ENCODE peak calls at places on chromosomes 13 and 19, in six cellular contexts. One of them, this sample, is unnamed.

GRCh38 chr13:79767126-79767525 is 286.2 kb downstream of the NDFIP2 start:
- DNase-seq in NAMALWA: no peak
- DNase-seq in NCI-H524 treated with DMSO at 0.1 percent for 48 hours: no peak
- DNase-seq in endodermal cell: no peak
- DNase-seq in activated T-cell treated with anti-CD3 and anti-CD28 coated beads for 24 hours: no peak
- DNase-seq in right lobe of liver: no peak
- DNase-seq in this sample: no peak

GRCh38 chr19:16032509-16033135 is 43.7 kb upstream of the TPM4 start:
- DNase-seq in NAMALWA: no peak
- DNase-seq in activated T-cell treated with anti-CD3 and anti-CD28 coated beads for 24 hours: no peak
- DNase-seq in endodermal cell: peak; percentile 26
- DNase-seq in NCI-H524 treated with DMSO at 0.1 percent for 48 hours: no peak
- DNase-seq in right lobe of liver: no peak
- DNase-seq in this sample: no peak

GRCh38 chr13:91722267-91722884 is 324.0 kb downstream of the GPC5 start:
- DNase-seq in activated T-cell treated with anti-CD3 and anti-CD28 coated beads for 24 hours: no peak
- DNase-seq in right lobe of liver: no peak
- DNase-seq in NCI-H524 treated with DMSO at 0.1 percent for 48 hours: peak; percentile 3
- DNase-seq in endodermal cell: no peak
- DNase-seq in NAMALWA: peak; percentile 76
- DNase-seq in this sample: no peak

GRCh38 chr19:38291855-38292254 is 12.2 kb upstream of the C19orf33 start:
- DNase-seq in NCI-H524 treated with DMSO at 0.1 percent for 48 hours: no peak
- DNase-seq in endodermal cell: no peak
- DNase-seq in right lobe of liver: no peak
- DNase-seq in NAMALWA: no peak
- DNase-seq in activated T-cell treated with anti-CD3 and anti-CD28 coated beads for 24 hours: no peak
- DNase-seq in this sample: no peak

GRCh38 chr19:40466219-40467006 is at the start of gene SPTBN4:
- DNase-seq in NCI-H524 treated with DMSO at 0.1 percent for 48 hours: no peak
- DNase-seq in right lobe of liver: peak; percentile 48
- DNase-seq in endodermal cell: peak; percentile 58
- DNase-seq in activated T-cell treated with anti-CD3 and anti-CD28 coated beads for 24 hours: peak; percentile 63
- DNase-seq in NAMALWA: no peak
- DNase-seq in this sample: peak; percentile 64

GRCh38 chr13:102847272-102848234 is 1.7 kb downstream of the ERCC5 start:
- DNase-seq in NAMALWA: peak; percentile 87
- DNase-seq in NCI-H524 treated with DMSO at 0.1 percent for 48 hours: no peak
- DNase-seq in endodermal cell: no peak
- DNase-seq in right lobe of liver: no peak
- DNase-seq in activated T-cell treated with anti-CD3 and anti-CD28 coated beads for 24 hours: no peak
- DNase-seq in this sample: peak; percentile 5

GRCh38 chr13:33497146-33497845 is 211.7 kb upstream of the STARD13 start:
- DNase-seq in activated T-cell treated with anti-CD3 and anti-CD28 coated beads for 24 hours: no peak
- DNase-seq in NAMALWA: no peak
- DNase-seq in endodermal cell: no peak
- DNase-seq in right lobe of liver: no peak
- DNase-seq in NCI-H524 treated with DMSO at 0.1 percent for 48 hours: no peak
- DNase-seq in this sample: no peak

GRCh38 chr13:97125051-97125809 is 96.9 kb upstream of the MBNL2 start:
- DNase-seq in endodermal cell: no peak
- DNase-seq in NAMALWA: no peak
- DNase-seq in NCI-H524 treated with DMSO at 0.1 percent for 48 hours: peak; percentile 93
- DNase-seq in activated T-cell treated with anti-CD3 and anti-CD28 coated beads for 24 hours: no peak
- DNase-seq in right lobe of liver: no peak
- DNase-seq in this sample: peak; percentile 18

GRCh38 chr13:94901070-94901469 is 188.7 kb upstream of the SOX21 start:
- DNase-seq in endodermal cell: no peak
- DNase-seq in activated T-cell treated with anti-CD3 and anti-CD28 coated beads for 24 hours: no peak
- DNase-seq in NAMALWA: no peak
- DNase-seq in NCI-H524 treated with DMSO at 0.1 percent for 48 hours: no peak
- DNase-seq in right lobe of liver: no peak
- DNase-seq in this sample: no peak

GRCh38 chr13:41720839-41721561 is 239.9 kb downstream of the VWA8 start:
- DNase-seq in endodermal cell: no peak
- DNase-seq in NAMALWA: no peak
- DNase-seq in NCI-H524 treated with DMSO at 0.1 percent for 48 hours: no peak
- DNase-seq in right lobe of liver: no peak
- DNase-seq in activated T-cell treated with anti-CD3 and anti-CD28 coated beads for 24 hours: no peak
- DNase-seq in this sample: no peak

GRCh38 chr13:59304596-59304995 is 859.1 kb downstream of the DIAPH3 start:
- DNase-seq in NAMALWA: no peak
- DNase-seq in endodermal cell: no peak
- DNase-seq in right lobe of liver: no peak
- DNase-seq in NCI-H524 treated with DMSO at 0.1 percent for 48 hours: no peak
- DNase-seq in activated T-cell treated with anti-CD3 and anti-CD28 coated beads for 24 hours: no peak
- DNase-seq in this sample: no peak

GRCh38 chr13:51921790-51922740 is 60.3 kb downstream of the CCDC70 start:
- DNase-seq in activated T-cell treated with anti-CD3 and anti-CD28 coated beads for 24 hours: no peak
- DNase-seq in NAMALWA: no peak
- DNase-seq in right lobe of liver: no peak
- DNase-seq in endodermal cell: peak; percentile 74
- DNase-seq in NCI-H524 treated with DMSO at 0.1 percent for 48 hours: no peak
- DNase-seq in this sample: no peak

GRCh38 chr19:45924891-45925447 is 10.4 kb upstream of the NANOS2 start:
- DNase-seq in activated T-cell treated with anti-CD3 and anti-CD28 coated beads for 24 hours: no peak
- DNase-seq in right lobe of liver: no peak
- DNase-seq in endodermal cell: no peak
- DNase-seq in NAMALWA: no peak
- DNase-seq in NCI-H524 treated with DMSO at 0.1 percent for 48 hours: no peak
- DNase-seq in this sample: no peak

GRCh38 chr19:49880162-49880869 is 2.8 kb downstream of the TBC1D17 start:
- DNase-seq in NCI-H524 treated with DMSO at 0.1 percent for 48 hours: no peak
- DNase-seq in right lobe of liver: no peak
- DNase-seq in activated T-cell treated with anti-CD3 and anti-CD28 coated beads for 24 hours: no peak
- DNase-seq in endodermal cell: no peak
- DNase-seq in NAMALWA: no peak
- DNase-seq in this sample: no peak

GRCh38 chr13:98492335-98493034 is 84.4 kb downstream of the STK24 start:
- DNase-seq in right lobe of liver: no peak
- DNase-seq in NCI-H524 treated with DMSO at 0.1 percent for 48 hours: no peak
- DNase-seq in endodermal cell: peak; percentile 67
- DNase-seq in activated T-cell treated with anti-CD3 and anti-CD28 coated beads for 24 hours: no peak
- DNase-seq in NAMALWA: no peak
- DNase-seq in this sample: no peak

GRCh38 chr13:42495256-42495655 is 78.7 kb upstream of the TNFSF11 start:
- DNase-seq in NAMALWA: no peak
- DNase-seq in activated T-cell treated with anti-CD3 and anti-CD28 coated beads for 24 hours: no peak
- DNase-seq in endodermal cell: no peak
- DNase-seq in NCI-H524 treated with DMSO at 0.1 percent for 48 hours: no peak
- DNase-seq in right lobe of liver: no peak
- DNase-seq in this sample: no peak

GRCh38 chr13:73898276-73898675 is 235.9 kb downstream of the KLF12 start:
- DNase-seq in endodermal cell: no peak
- DNase-seq in NAMALWA: no peak
- DNase-seq in right lobe of liver: no peak
- DNase-seq in activated T-cell treated with anti-CD3 and anti-CD28 coated beads for 24 hours: no peak
- DNase-seq in NCI-H524 treated with DMSO at 0.1 percent for 48 hours: no peak
- DNase-seq in this sample: no peak

GRCh38 chr13:46831588-46832194 is 34.7 kb upstream of the ESD start:
- DNase-seq in NCI-H524 treated with DMSO at 0.1 percent for 48 hours: peak; percentile 13
- DNase-seq in endodermal cell: peak; percentile 78
- DNase-seq in activated T-cell treated with anti-CD3 and anti-CD28 coated beads for 24 hours: peak; percentile 13
- DNase-seq in NAMALWA: peak; percentile 71
- DNase-seq in right lobe of liver: no peak
- DNase-seq in this sample: peak; percentile 12

GRCh38 chr19:52904052-52904451 is 6.6 kb upstream of the ZNF320 start:
- DNase-seq in endodermal cell: no peak
- DNase-seq in NCI-H524 treated with DMSO at 0.1 percent for 48 hours: no peak
- DNase-seq in activated T-cell treated with anti-CD3 and anti-CD28 coated beads for 24 hours: no peak
- DNase-seq in right lobe of liver: no peak
- DNase-seq in NAMALWA: no peak
- DNase-seq in this sample: no peak

GRCh38 chr19:55213547-55213946 is 4.2 kb upstream of the PTPRH start:
- DNase-seq in right lobe of liver: no peak
- DNase-seq in NCI-H524 treated with DMSO at 0.1 percent for 48 hours: no peak
- DNase-seq in NAMALWA: no peak
- DNase-seq in activated T-cell treated with anti-CD3 and anti-CD28 coated beads for 24 hours: no peak
- DNase-seq in endodermal cell: no peak
- DNase-seq in this sample: no peak

GRCh38 chr19:35977446-35978222 is 17.4 kb upstream of the SDHAF1 start:
- DNase-seq in activated T-cell treated with anti-CD3 and anti-CD28 coated beads for 24 hours: no peak
- DNase-seq in right lobe of liver: no peak
- DNase-seq in endodermal cell: peak; percentile 94
- DNase-seq in NAMALWA: peak; percentile 86
- DNase-seq in NCI-H524 treated with DMSO at 0.1 percent for 48 hours: peak; percentile 80
- DNase-seq in this sample: no peak

GRCh38 chr19:30649934-30650614 is 277.9 kb downstream of the ZNF536 start:
- DNase-seq in activated T-cell treated with anti-CD3 and anti-CD28 coated beads for 24 hours: peak; percentile 11
- DNase-seq in NCI-H524 treated with DMSO at 0.1 percent for 48 hours: no peak
- DNase-seq in right lobe of liver: no peak
- DNase-seq in NAMALWA: peak; percentile 71
- DNase-seq in endodermal cell: peak; percentile 71
- DNase-seq in this sample: no peak

GRCh38 chr19:14149509-14149994 is 13.2 kb upstream of the ASF1B start:
- DNase-seq in endodermal cell: no peak
- DNase-seq in NAMALWA: no peak
- DNase-seq in right lobe of liver: peak; percentile 67
- DNase-seq in NCI-H524 treated with DMSO at 0.1 percent for 48 hours: no peak
- DNase-seq in activated T-cell treated with anti-CD3 and anti-CD28 coated beads for 24 hours: peak; percentile 28
- DNase-seq in this sample: no peak

GRCh38 chr13:28320884-28321574 is 173.9 kb downstream of the FLT1 start:
- DNase-seq in right lobe of liver: no peak
- DNase-seq in endodermal cell: no peak
- DNase-seq in NAMALWA: no peak
- DNase-seq in NCI-H524 treated with DMSO at 0.1 percent for 48 hours: no peak
- DNase-seq in activated T-cell treated with anti-CD3 and anti-CD28 coated beads for 24 hours: no peak
- DNase-seq in this sample: no peak

GRCh38 chr13:111915104-111915551 is 151.8 kb upstream of the SOX1 start:
- DNase-seq in activated T-cell treated with anti-CD3 and anti-CD28 coated beads for 24 hours: no peak
- DNase-seq in right lobe of liver: no peak
- DNase-seq in NAMALWA: no peak
- DNase-seq in NCI-H524 treated with DMSO at 0.1 percent for 48 hours: no peak
- DNase-seq in endodermal cell: peak; percentile 49
- DNase-seq in this sample: no peak

GRCh38 chr19:30563691-30564090 is 191.5 kb downstream of the ZNF536 start:
- DNase-seq in NCI-H524 treated with DMSO at 0.1 percent for 48 hours: no peak
- DNase-seq in endodermal cell: peak; percentile 34
- DNase-seq in NAMALWA: no peak
- DNase-seq in right lobe of liver: no peak
- DNase-seq in activated T-cell treated with anti-CD3 and anti-CD28 coated beads for 24 hours: no peak
- DNase-seq in this sample: no peak

GRCh38 chr19:16168465-16169081 is 4.8 kb downstream of the CIB3 start:
- DNase-seq in NAMALWA: peak; percentile 83
- DNase-seq in activated T-cell treated with anti-CD3 and anti-CD28 coated beads for 24 hours: no peak
- DNase-seq in NCI-H524 treated with DMSO at 0.1 percent for 48 hours: no peak
- DNase-seq in endodermal cell: no peak
- DNase-seq in right lobe of liver: no peak
- DNase-seq in this sample: no peak

GRCh38 chr19:51020988-51021651 is 1.6 kb upstream of the KLK10 start:
- DNase-seq in right lobe of liver: no peak
- DNase-seq in endodermal cell: peak; percentile 76
- DNase-seq in activated T-cell treated with anti-CD3 and anti-CD28 coated beads for 24 hours: no peak
- DNase-seq in NCI-H524 treated with DMSO at 0.1 percent for 48 hours: no peak
- DNase-seq in NAMALWA: peak; percentile 58
- DNase-seq in this sample: peak; percentile 9

GRCh38 chr13:46324976-46325375 is 62.1 kb downstream of the RUBCNL start:
- DNase-seq in endodermal cell: no peak
- DNase-seq in activated T-cell treated with anti-CD3 and anti-CD28 coated beads for 24 hours: no peak
- DNase-seq in NCI-H524 treated with DMSO at 0.1 percent for 48 hours: no peak
- DNase-seq in NAMALWA: no peak
- DNase-seq in right lobe of liver: no peak
- DNase-seq in this sample: no peak

GRCh38 chr13:97339019-97339988 is 94.7 kb upstream of the RAP2A start:
- DNase-seq in endodermal cell: no peak
- DNase-seq in NAMALWA: peak; percentile 40
- DNase-seq in NCI-H524 treated with DMSO at 0.1 percent for 48 hours: no peak
- DNase-seq in right lobe of liver: no peak
- DNase-seq in activated T-cell treated with anti-CD3 and anti-CD28 coated beads for 24 hours: no peak
- DNase-seq in this sample: no peak

GRCh38 chr19:1041835-1042685 is 2.2 kb downstream of the ABCA7 start:
- DNase-seq in activated T-cell treated with anti-CD3 and anti-CD28 coated beads for 24 hours: no peak
- DNase-seq in right lobe of liver: peak; percentile 24
- DNase-seq in NAMALWA: no peak
- DNase-seq in NCI-H524 treated with DMSO at 0.1 percent for 48 hours: no peak
- DNase-seq in endodermal cell: peak; percentile 49
- DNase-seq in this sample: no peak

GRCh38 chr19:1076951-1077350 is 10.0 kb downstream of the ARHGAP45 start:
- DNase-seq in endodermal cell: no peak
- DNase-seq in NAMALWA: peak; percentile 95
- DNase-seq in NCI-H524 treated with DMSO at 0.1 percent for 48 hours: no peak
- DNase-seq in activated T-cell treated with anti-CD3 and anti-CD28 coated beads for 24 hours: peak; percentile 89
- DNase-seq in right lobe of liver: peak; percentile 81
- DNase-seq in this sample: peak; percentile 52

GRCh38 chr13:111031531-111031961 is 83.6 kb upstream of the ARHGEF7 start:
- DNase-seq in right lobe of liver: no peak
- DNase-seq in NCI-H524 treated with DMSO at 0.1 percent for 48 hours: no peak
- DNase-seq in endodermal cell: no peak
- DNase-seq in activated T-cell treated with anti-CD3 and anti-CD28 coated beads for 24 hours: no peak
- DNase-seq in NAMALWA: no peak
- DNase-seq in this sample: peak; percentile 71

GRCh38 chr13:95896302-95896701 is 156.9 kb downstream of the UGGT2 start:
- DNase-seq in activated T-cell treated with anti-CD3 and anti-CD28 coated beads for 24 hours: no peak
- DNase-seq in right lobe of liver: no peak
- DNase-seq in endodermal cell: no peak
- DNase-seq in NCI-H524 treated with DMSO at 0.1 percent for 48 hours: no peak
- DNase-seq in NAMALWA: no peak
- DNase-seq in this sample: no peak

GRCh38 chr13:36674337-36675212 is 755 bp downstream of the SERTM1 start:
- DNase-seq in NAMALWA: no peak
- DNase-seq in right lobe of liver: no peak
- DNase-seq in activated T-cell treated with anti-CD3 and anti-CD28 coated beads for 24 hours: no peak
- DNase-seq in NCI-H524 treated with DMSO at 0.1 percent for 48 hours: no peak
- DNase-seq in endodermal cell: peak; percentile 63
- DNase-seq in this sample: no peak

GRCh38 chr13:113417008-113417735 is 36.1 kb downstream of the ADPRHL1 start:
- DNase-seq in NAMALWA: peak; percentile 55
- DNase-seq in right lobe of liver: no peak
- DNase-seq in activated T-cell treated with anti-CD3 and anti-CD28 coated beads for 24 hours: no peak
- DNase-seq in NCI-H524 treated with DMSO at 0.1 percent for 48 hours: no peak
- DNase-seq in endodermal cell: no peak
- DNase-seq in this sample: no peak

GRCh38 chr13:35471466-35472307 is 4.8 kb downstream of the MAB21L1 start:
- DNase-seq in NAMALWA: no peak
- DNase-seq in endodermal cell: peak; percentile 60
- DNase-seq in NCI-H524 treated with DMSO at 0.1 percent for 48 hours: no peak
- DNase-seq in activated T-cell treated with anti-CD3 and anti-CD28 coated beads for 24 hours: no peak
- DNase-seq in right lobe of liver: no peak
- DNase-seq in this sample: no peak